ENCODE peak calls at places on chromosomes 6 and 20, in six cellular contexts. One of them, this sample, is unnamed.

GRCh38 chr20:64140421-64140820 is 23.8 kb upstream of the MYT1 start:
- DNase-seq in Kasumi-1: no peak
- DNase-seq in fibroblast of lung: no peak
- DNase-seq in NCI-H226: no peak
- DNase-seq in DMS153: no peak
- DNase-seq in pons: no peak
- DNase-seq in this sample: no peak

GRCh38 chr6:38161754-38162492 is 342.4 kb downstream of the ZFAND3 start:
- DNase-seq in Kasumi-1: no peak
- DNase-seq in fibroblast of lung: no peak
- DNase-seq in NCI-H226: no peak
- DNase-seq in DMS153: no peak
- DNase-seq in pons: no peak
- DNase-seq in this sample: no peak

GRCh38 chr6:75530696-75531095 is 37.1 kb upstream of the FILIP1 start:
- DNase-seq in Kasumi-1: no peak
- DNase-seq in fibroblast of lung: peak; percentile 52
- DNase-seq in NCI-H226: peak; percentile 42
- DNase-seq in DMS153: no peak
- DNase-seq in pons: no peak
- DNase-seq in this sample: no peak

GRCh38 chr6:156828280-156828703 is 51.1 kb downstream of the ARID1B start:
- DNase-seq in Kasumi-1: no peak
- DNase-seq in fibroblast of lung: peak; percentile 93
- DNase-seq in NCI-H226: peak; percentile 88
- DNase-seq in DMS153: no peak
- DNase-seq in pons: no peak
- DNase-seq in this sample: peak; percentile 75

GRCh38 chr6:68238097-68238597 is 396.9 kb upstream of the ADGRB3 start:
- DNase-seq in Kasumi-1: no peak
- DNase-seq in fibroblast of lung: peak; percentile 81
- DNase-seq in NCI-H226: peak; percentile 6
- DNase-seq in DMS153: no peak
- DNase-seq in pons: no peak
- DNase-seq in this sample: no peak

GRCh38 chr6:163356324-163356723 is 58.2 kb upstream of the QKI start:
- DNase-seq in Kasumi-1: peak; percentile 43
- DNase-seq in fibroblast of lung: peak; percentile 88
- DNase-seq in NCI-H226: peak; percentile 6
- DNase-seq in DMS153: no peak
- DNase-seq in pons: peak; percentile 81
- DNase-seq in this sample: peak; percentile 60

GRCh38 chr20:33677991-33678431 is 3.8 kb upstream of the NECAB3 start:
- DNase-seq in Kasumi-1: no peak
- DNase-seq in fibroblast of lung: no peak
- DNase-seq in NCI-H226: no peak
- DNase-seq in DMS153: no peak
- DNase-seq in pons: no peak
- DNase-seq in this sample: no peak

GRCh38 chr6:147970970-147971369 is 371.7 kb upstream of the SASH1 start:
- DNase-seq in Kasumi-1: peak; percentile 7
- DNase-seq in fibroblast of lung: no peak
- DNase-seq in NCI-H226: no peak
- DNase-seq in DMS153: no peak
- DNase-seq in pons: no peak
- DNase-seq in this sample: no peak

GRCh38 chr20:48733296-48733790 is 94.5 kb downstream of the PREX1 start:
- DNase-seq in Kasumi-1: peak; percentile 30
- DNase-seq in fibroblast of lung: peak; percentile 62
- DNase-seq in NCI-H226: peak; percentile 13
- DNase-seq in DMS153: no peak
- DNase-seq in pons: no peak
- DNase-seq in this sample: no peak

GRCh38 chr20:62019881-62020492 is 45.7 kb downstream of the TAF4 start:
- DNase-seq in Kasumi-1: no peak
- DNase-seq in fibroblast of lung: no peak
- DNase-seq in NCI-H226: no peak
- DNase-seq in DMS153: no peak
- DNase-seq in pons: no peak
- DNase-seq in this sample: no peak

GRCh38 chr6:122565708-122566107 is 44.5 kb upstream of the PKIB start:
- DNase-seq in Kasumi-1: no peak
- DNase-seq in fibroblast of lung: no peak
- DNase-seq in NCI-H226: no peak
- DNase-seq in DMS153: no peak
- DNase-seq in pons: no peak
- DNase-seq in this sample: no peak

GRCh38 chr6:30687659-30688431 is 1.4 kb upstream of the PPP1R18 start:
- DNase-seq in Kasumi-1: no peak
- DNase-seq in fibroblast of lung: peak; percentile 41
- DNase-seq in NCI-H226: peak; percentile 44
- DNase-seq in DMS153: no peak
- DNase-seq in pons: no peak
- DNase-seq in this sample: no peak

GRCh38 chr6:32839356-32839755 is 817 bp upstream of the TAP2 start:
- DNase-seq in Kasumi-1: no peak
- DNase-seq in fibroblast of lung: no peak
- DNase-seq in NCI-H226: no peak
- DNase-seq in DMS153: no peak
- DNase-seq in pons: no peak
- DNase-seq in this sample: no peak

GRCh38 chr6:142542704-142543233 is 241.0 kb downstream of the ADGRG6 start:
- DNase-seq in Kasumi-1: no peak
- DNase-seq in fibroblast of lung: peak; percentile 85
- DNase-seq in NCI-H226: peak; percentile 94
- DNase-seq in DMS153: no peak
- DNase-seq in pons: no peak
- DNase-seq in this sample: peak; percentile 47

GRCh38 chr6:39876826-39877225 is 57.4 kb downstream of the MOCS1 start:
- DNase-seq in Kasumi-1: no peak
- DNase-seq in fibroblast of lung: no peak
- DNase-seq in NCI-H226: no peak
- DNase-seq in DMS153: no peak
- DNase-seq in pons: no peak
- DNase-seq in this sample: no peak

GRCh38 chr20:4714818-4715217 is 6.9 kb upstream of the PRND start:
- DNase-seq in Kasumi-1: no peak
- DNase-seq in fibroblast of lung: no peak
- DNase-seq in NCI-H226: no peak
- DNase-seq in DMS153: no peak
- DNase-seq in pons: no peak
- DNase-seq in this sample: no peak

GRCh38 chr6:108380876-108381275 is 86.0 kb downstream of the AFG1L start:
- DNase-seq in Kasumi-1: no peak
- DNase-seq in fibroblast of lung: no peak
- DNase-seq in NCI-H226: no peak
- DNase-seq in DMS153: no peak
- DNase-seq in pons: no peak
- DNase-seq in this sample: no peak

GRCh38 chr20:22744341-22745193 is 160.2 kb upstream of the FOXA2 start:
- DNase-seq in Kasumi-1: no peak
- DNase-seq in fibroblast of lung: no peak
- DNase-seq in NCI-H226: peak; percentile 80
- DNase-seq in DMS153: no peak
- DNase-seq in pons: no peak
- DNase-seq in this sample: no peak

GRCh38 chr6:3912366-3913076 is 63.3 kb downstream of the FAM50B start:
- DNase-seq in Kasumi-1: no peak
- DNase-seq in fibroblast of lung: no peak
- DNase-seq in NCI-H226: no peak
- DNase-seq in DMS153: no peak
- DNase-seq in pons: no peak
- DNase-seq in this sample: no peak

GRCh38 chr20:50459124-50459918 is 50.9 kb upstream of the PTPN1 start:
- DNase-seq in Kasumi-1: no peak
- DNase-seq in fibroblast of lung: no peak
- DNase-seq in NCI-H226: no peak
- DNase-seq in DMS153: no peak
- DNase-seq in pons: no peak
- DNase-seq in this sample: no peak

GRCh38 chr6:56808871-56809359 is 146.0 kb upstream of the BEND6 start:
- DNase-seq in Kasumi-1: no peak
- DNase-seq in fibroblast of lung: peak; percentile 89
- DNase-seq in NCI-H226: peak; percentile 97
- DNase-seq in DMS153: no peak
- DNase-seq in pons: peak; percentile 58
- DNase-seq in this sample: no peak

GRCh38 chr20:50469324-50469723 is 40.9 kb upstream of the PTPN1 start:
- DNase-seq in Kasumi-1: no peak
- DNase-seq in fibroblast of lung: no peak
- DNase-seq in NCI-H226: no peak
- DNase-seq in DMS153: no peak
- DNase-seq in pons: no peak
- DNase-seq in this sample: no peak

GRCh38 chr6:40419377-40419776 is 167.8 kb downstream of the LRFN2 start:
- DNase-seq in Kasumi-1: no peak
- DNase-seq in fibroblast of lung: no peak
- DNase-seq in NCI-H226: no peak
- DNase-seq in DMS153: no peak
- DNase-seq in pons: no peak
- DNase-seq in this sample: no peak

GRCh38 chr20:43583982-43584432 is 6.7 kb upstream of the IFT52 start:
- DNase-seq in Kasumi-1: peak; percentile 22
- DNase-seq in fibroblast of lung: peak; percentile 97
- DNase-seq in NCI-H226: peak; percentile 83
- DNase-seq in DMS153: no peak
- DNase-seq in pons: peak; percentile 91
- DNase-seq in this sample: peak; percentile 98

GRCh38 chr20:5592823-5593761 is 157.1 kb upstream of the SHLD1 start:
- DNase-seq in Kasumi-1: no peak
- DNase-seq in fibroblast of lung: no peak
- DNase-seq in NCI-H226: no peak
- DNase-seq in DMS153: no peak
- DNase-seq in pons: no peak
- DNase-seq in this sample: no peak

GRCh38 chr6:10582774-10583508 is 61.8 kb downstream of the GCNT2 start:
- DNase-seq in Kasumi-1: no peak
- DNase-seq in fibroblast of lung: no peak
- DNase-seq in NCI-H226: peak; percentile 28
- DNase-seq in DMS153: peak; percentile 87
- DNase-seq in pons: no peak
- DNase-seq in this sample: no peak

GRCh38 chr6:166402582-166403277 is 20.0 kb upstream of the MPC1 start:
- DNase-seq in Kasumi-1: no peak
- DNase-seq in fibroblast of lung: peak; percentile 38
- DNase-seq in NCI-H226: peak; percentile 6
- DNase-seq in DMS153: no peak
- DNase-seq in pons: no peak
- DNase-seq in this sample: peak; percentile 33

GRCh38 chr6:168915242-168915641 is 338.4 kb downstream of the THBS2 start:
- DNase-seq in Kasumi-1: no peak
- DNase-seq in fibroblast of lung: no peak
- DNase-seq in NCI-H226: no peak
- DNase-seq in DMS153: no peak
- DNase-seq in pons: no peak
- DNase-seq in this sample: no peak

GRCh38 chr6:112409311-112409710 is 62.2 kb downstream of the RFPL4B start:
- DNase-seq in Kasumi-1: no peak
- DNase-seq in fibroblast of lung: peak; percentile 17
- DNase-seq in NCI-H226: peak; percentile 2
- DNase-seq in DMS153: no peak
- DNase-seq in pons: no peak
- DNase-seq in this sample: no peak

GRCh38 chr20:17568972-17569471 is 853 bp upstream of the DSTN start:
- DNase-seq in Kasumi-1: no peak
- DNase-seq in fibroblast of lung: peak; percentile 99
- DNase-seq in NCI-H226: peak; percentile 92
- DNase-seq in DMS153: peak; percentile 65
- DNase-seq in pons: peak; percentile 54
- DNase-seq in this sample: peak; percentile 91

GRCh38 chr20:57475388-57476072 is 49.4 kb downstream of the CTCFL start:
- DNase-seq in Kasumi-1: no peak
- DNase-seq in fibroblast of lung: no peak
- DNase-seq in NCI-H226: no peak
- DNase-seq in DMS153: no peak
- DNase-seq in pons: no peak
- DNase-seq in this sample: no peak

GRCh38 chr20:32449890-32450401 is 91.8 kb downstream of the ASXL1 start:
- DNase-seq in Kasumi-1: peak; percentile 24
- DNase-seq in fibroblast of lung: no peak
- DNase-seq in NCI-H226: no peak
- DNase-seq in DMS153: no peak
- DNase-seq in pons: no peak
- DNase-seq in this sample: no peak

GRCh38 chr20:11305406-11305805 is 612.3 kb upstream of the BTBD3 start:
- DNase-seq in Kasumi-1: no peak
- DNase-seq in fibroblast of lung: peak; percentile 68
- DNase-seq in NCI-H226: no peak
- DNase-seq in DMS153: peak; percentile 84
- DNase-seq in pons: no peak
- DNase-seq in this sample: no peak

GRCh38 chr6:91081452-91082067 is 494.7 kb upstream of the MAP3K7 start:
- DNase-seq in Kasumi-1: peak; percentile 74
- DNase-seq in fibroblast of lung: peak; percentile 55
- DNase-seq in NCI-H226: peak; percentile 42
- DNase-seq in DMS153: peak; percentile 37
- DNase-seq in pons: peak; percentile 77
- DNase-seq in this sample: no peak

GRCh38 chr6:43689421-43689820 is 1.8 kb upstream of the MRPS18A start:
- DNase-seq in Kasumi-1: no peak
- DNase-seq in fibroblast of lung: no peak
- DNase-seq in NCI-H226: no peak
- DNase-seq in DMS153: no peak
- DNase-seq in pons: no peak
- DNase-seq in this sample: no peak

GRCh38 chr6:89035252-89036106 is 45.1 kb upstream of the PNRC1 start:
- DNase-seq in Kasumi-1: no peak
- DNase-seq in fibroblast of lung: peak; percentile 96
- DNase-seq in NCI-H226: peak; percentile 96
- DNase-seq in DMS153: no peak
- DNase-seq in pons: peak; percentile 29
- DNase-seq in this sample: peak; percentile 98

GRCh38 chr6:45054610-45055009 is 273.5 kb upstream of the RUNX2 start:
- DNase-seq in Kasumi-1: peak; percentile 52
- DNase-seq in fibroblast of lung: peak; percentile 57
- DNase-seq in NCI-H226: peak; percentile 26
- DNase-seq in DMS153: no peak
- DNase-seq in pons: peak; percentile 24
- DNase-seq in this sample: no peak

GRCh38 chr6:111230351-111231077 is 143.2 kb downstream of the SLC16A10 start:
- DNase-seq in Kasumi-1: peak; percentile 31
- DNase-seq in fibroblast of lung: peak; percentile 86
- DNase-seq in NCI-H226: peak; percentile 69
- DNase-seq in DMS153: no peak
- DNase-seq in pons: no peak
- DNase-seq in this sample: no peak

This sample was measured in skeletal muscle cell.